ENCODE peak calls at places on chromosome 10, in four cellular contexts. G, W, V and O are unnamed samples.

GRCh38 chr10:14185501-14186045 is 145.2 kb downstream of the FRMD4A start:
- DNase-seq in V (peak; percentile 81), W (peak; percentile 64), G (no peak), O (no peak)

GRCh38 chr10:103592186-103593021 is 98.9 kb downstream of the NEURL1 start:
- DNase-seq in W (peak; percentile 55), V (peak; percentile 32), G (no peak), O (no peak)

GRCh38 chr10:101080933-101081546 is 19.3 kb downstream of the KAZALD1 start:
- DNase-seq in G (no peak), W (peak; percentile 79), V (peak; percentile 39), O (no peak)

GRCh38 chr10:115830260-115830970 is 442.6 kb downstream of the GFRA1 start:
- DNase-seq in V (peak; percentile 64), W (no peak), G (no peak), O (no peak)

GRCh38 chr10:115295213-115295805 is 202.1 kb downstream of the ATRNL1 start:
- DNase-seq in W (no peak), V (no peak), G (no peak), O (no peak)

GRCh38 chr10:97319671-97320479 is 804 bp downstream of the FRAT1 start:
- DNase-seq in W (peak; percentile 71), G (peak; percentile 31), V (no peak), O (peak; percentile 60)

GRCh38 chr10:67602268-67602950 is 93.6 kb downstream of the CTNNA3 start:
- DNase-seq in W (no peak), V (peak; percentile 83), G (no peak), O (no peak)

GRCh38 chr10:4353059-4353655 is 472.9 kb upstream of the AKR1E2 start:
- DNase-seq in G (no peak), W (no peak), V (peak; percentile 45), O (no peak)

GRCh38 chr10:5524721-5525531 is at the start of gene CALML3:
- DNase-seq in W (no peak), V (no peak), G (no peak), O (no peak)

GRCh38 chr10:70537398-70538194 is 59.0 kb downstream of the PALD1 start:
- DNase-seq in G (no peak), W (peak; percentile 53), V (no peak), O (no peak)

GRCh38 chr10:43235070-43235900 is 31.6 kb downstream of the RASGEF1A start:
- DNase-seq in G (peak; percentile 2), W (no peak), V (no peak), O (no peak)

GRCh38 chr10:12635127-12635541 is 285.8 kb downstream of the CAMK1D start:
- DNase-seq in V (no peak), G (no peak), W (no peak), O (no peak)

GRCh38 chr10:60707841-60708240 is 70.4 kb upstream of the CDK1 start:
- DNase-seq in V (no peak), W (no peak), G (no peak), O (no peak)

GRCh38 chr10:128180843-128181242 is 54.6 kb upstream of the MKI67 start:
- DNase-seq in W (no peak), G (no peak), V (no peak), O (no peak)

GRCh38 chr10:113303747-113304146 is 249.1 kb upstream of the HABP2 start:
- DNase-seq in W (no peak), G (no peak), V (peak; percentile 26), O (no peak)

GRCh38 chr10:28314211-28314610 is 11.3 kb upstream of the MPP7 start:
- DNase-seq in V (no peak), W (no peak), G (no peak), O (no peak)

GRCh38 chr10:15433850-15434537 is 62.9 kb upstream of the FAM171A1 start:
- DNase-seq in V (peak; percentile 68), G (peak; percentile 53), W (peak; percentile 70), O (no peak)

GRCh38 chr10:5684971-5685763 is 529 bp downstream of the TASOR2 start:
- DNase-seq in W (peak; percentile 83), G (peak; percentile 70), V (peak; percentile 77), O (peak; percentile 72)

GRCh38 chr10:96401036-96401435 is 42.2 kb upstream of the OPALIN start:
- DNase-seq in W (no peak), V (no peak), G (no peak), O (no peak)

GRCh38 chr10:92914478-92915066 is 66.3 kb downstream of the EXOC6 start:
- DNase-seq in V (peak; percentile 47), G (peak; percentile 40), W (peak; percentile 89), O (no peak)

GRCh38 chr10:66466622-66467021 is 459.2 kb upstream of the LRRTM3 start:
- DNase-seq in W (no peak), V (no peak), G (no peak), O (no peak)

GRCh38 chr10:5526691-5527331 is 2.0 kb downstream of the CALML3 start:
- DNase-seq in G (no peak), W (no peak), V (no peak), O (no peak)

GRCh38 chr10:53422223-53422888 is 649.8 kb upstream of the MBL2 start:
- DNase-seq in W (no peak), G (no peak), V (no peak), O (no peak)

GRCh38 chr10:128065881-128066534 is 60.2 kb downstream of the MKI67 start:
- DNase-seq in W (no peak), G (no peak), V (no peak), O (no peak)

GRCh38 chr10:63267414-63268138 is 134.4 kb downstream of the NRBF2 start:
- DNase-seq in V (peak; percentile 94), G (no peak), W (peak; percentile 65), O (no peak)

GRCh38 chr10:42790835-42791234 is 8.2 kb downstream of the BMS1 start:
- DNase-seq in G (no peak), V (no peak), W (no peak), O (no peak)

GRCh38 chr10:128268015-128268722 is 141.9 kb upstream of the MKI67 start:
- DNase-seq in G (no peak), V (peak; percentile 8), W (peak; percentile 89), O (no peak)

GRCh38 chr10:110632591-110633215 is 11.4 kb upstream of the RBM20 start:
- DNase-seq in V (no peak), G (no peak), W (no peak), O (no peak)

GRCh38 chr10:100993986-100994708 is 5.5 kb upstream of the LZTS2 start:
- DNase-seq in V (peak; percentile 55), G (no peak), W (peak; percentile 48), O (no peak)

GRCh38 chr10:119029613-119030420 is at the start of gene NANOS1:
- DNase-seq in V (no peak), W (peak; percentile 58), G (no peak), O (no peak)

GRCh38 chr10:119031496-119032059 is 2.1 kb downstream of the NANOS1 start:
- DNase-seq in V (peak; percentile 74), G (no peak), W (no peak), O (no peak)

GRCh38 chr10:119030421-119031250 is 1.1 kb downstream of the NANOS1 start:
- DNase-seq in G (no peak), W (peak; percentile 72), V (peak; percentile 55), O (peak; percentile 25)

GRCh38 chr10:119026301-119027110 is 3.0 kb upstream of the NANOS1 start:
- DNase-seq in V (peak; percentile 19), W (no peak), G (no peak), O (no peak)

DNA sequence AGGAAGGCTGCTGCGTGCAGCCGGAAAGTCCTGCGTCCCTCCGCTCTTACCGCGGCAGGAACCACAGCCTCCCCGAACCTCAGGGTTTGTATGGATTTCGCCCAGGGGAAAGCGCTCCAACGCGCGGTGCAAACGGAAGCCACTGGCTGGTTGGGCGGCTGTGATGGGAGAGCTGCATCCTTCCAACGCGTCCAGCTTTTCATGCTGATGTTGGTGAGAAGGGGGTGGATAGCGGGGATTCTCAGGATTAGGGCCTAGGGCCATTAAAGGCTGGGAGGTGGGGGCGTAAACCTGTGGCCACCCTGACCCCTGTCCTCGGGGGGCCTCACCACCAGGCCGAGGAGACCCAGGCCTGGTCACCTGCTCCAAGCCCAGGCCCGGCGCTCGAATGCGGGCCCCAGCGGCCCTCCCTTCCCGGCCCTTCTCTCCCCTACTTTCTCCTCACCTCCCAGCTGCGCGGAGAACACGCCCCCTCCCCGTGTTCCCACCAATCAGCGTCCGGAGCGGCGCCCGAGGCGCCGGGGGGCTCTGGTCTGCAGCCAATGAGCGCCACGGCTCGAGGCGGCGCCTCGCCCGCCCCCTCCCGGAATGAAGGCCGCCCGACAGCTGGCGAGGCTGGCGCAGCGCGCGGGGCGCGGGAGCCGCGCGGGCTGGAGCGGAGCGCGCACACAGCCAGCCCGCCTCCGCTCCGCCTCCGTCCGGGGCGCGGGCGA is 458 bp upstream of the NANOS1 start:
- DNase-seq in V (peak; percentile 81), W (peak; percentile 92), G (peak; percentile 81), O (peak; percentile 92)
- TF ChIP-seq CTCF in V (no peak), W (no peak), G (no peak), O (no peak)

DNA sequence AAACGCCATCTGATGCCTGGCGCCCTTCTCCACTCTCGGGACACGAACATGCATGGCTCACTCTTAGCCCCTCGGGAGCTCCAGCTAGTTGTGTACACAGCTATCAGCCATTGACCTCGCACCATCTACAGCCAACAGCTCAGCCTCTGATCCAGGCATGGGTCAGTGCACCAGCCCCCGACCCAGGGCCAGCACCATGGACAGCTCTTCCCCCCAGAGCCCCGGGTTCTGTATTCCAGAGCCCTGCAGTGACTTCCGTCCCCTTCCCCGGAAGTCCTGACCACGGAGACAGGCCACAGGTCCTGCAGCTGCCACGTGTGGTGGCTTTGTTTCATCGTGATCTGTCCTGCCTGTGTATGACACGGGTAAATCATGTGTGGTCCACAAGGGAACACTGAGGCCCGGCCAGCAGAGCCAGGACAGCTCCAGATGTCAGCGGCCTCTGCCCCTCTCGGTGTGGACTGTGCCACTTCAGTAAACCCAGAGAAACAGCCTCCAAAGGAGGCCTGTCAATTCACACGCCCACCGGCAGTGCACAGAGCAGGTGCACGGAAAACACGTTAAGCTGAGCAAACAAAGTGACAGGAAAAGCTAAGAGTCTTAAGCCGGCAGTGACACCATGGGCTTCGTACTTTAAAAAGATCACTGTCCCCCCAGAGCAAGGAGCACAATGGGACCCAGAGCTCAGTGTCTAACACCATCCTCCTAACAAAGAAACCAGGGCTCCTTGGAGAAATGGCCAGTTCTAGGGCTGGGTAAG is 13.0 kb downstream of the STK32C start:
- DNase-seq in W (peak; percentile 69), V (no peak), G (no peak), O (no peak)
- H3K4me1 ChIP-seq in W (no peaks in the 10 kb centered on the region), V (no peaks in the 10 kb centered on the region), G (no peaks in the 10 kb centered on the region), O (peaks cover 10% of the 10 kb centered on the region)

GRCh38 chr10:33228426-33228825 is 106.0 kb downstream of the NRP1 start:
- DNase-seq in V (no peak), G (no peak), W (no peak), O (no peak)
- TF ChIP-seq CTCF in V (no peak), G (no peak), W (no peak), O (no peak)

DNA sequence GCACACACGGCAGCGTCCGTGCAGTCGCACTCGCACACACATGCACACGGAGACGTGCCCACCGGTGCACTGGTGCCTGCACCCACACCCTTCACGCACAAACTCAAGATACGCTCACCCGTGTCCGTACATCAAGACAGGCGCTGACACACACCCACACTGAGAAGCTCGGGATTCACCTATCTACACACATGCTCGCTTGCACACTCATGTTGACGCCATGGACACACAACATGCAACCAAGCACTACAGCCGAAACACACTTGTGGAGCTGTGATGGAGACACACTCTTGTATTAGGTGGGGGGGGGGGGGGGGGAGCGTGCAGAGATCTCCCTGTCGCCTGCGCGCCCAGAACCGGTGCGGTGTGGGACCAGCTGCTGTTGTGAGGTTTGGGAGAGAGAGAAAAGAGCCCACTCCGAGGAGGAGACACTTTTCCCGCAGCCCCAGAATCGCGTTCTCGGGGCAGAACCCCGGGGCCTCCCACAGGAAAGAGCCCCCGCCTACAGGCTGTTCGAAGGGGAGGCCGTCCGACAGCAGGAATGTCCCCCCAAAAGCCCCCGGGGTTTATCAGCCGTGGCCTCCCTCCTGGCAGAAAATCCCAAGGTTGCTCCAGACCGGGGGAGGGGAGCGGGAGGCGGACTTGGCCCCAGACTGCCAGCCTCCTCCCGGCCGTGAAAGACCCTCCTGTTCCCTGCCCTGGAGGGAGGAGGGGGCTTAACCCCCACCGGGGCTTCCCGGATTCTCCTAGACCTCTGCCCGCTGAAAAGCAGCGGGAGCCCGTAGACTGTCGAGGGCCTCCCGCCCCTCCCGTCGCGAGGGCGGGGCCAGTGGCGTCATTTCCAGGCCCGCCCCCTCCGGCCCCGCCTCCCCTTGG is 466 bp upstream of the NFKB2 start:
- DNase-seq in W (peak; percentile 90), V (peak; percentile 74), G (peak; percentile 94), O (peak; percentile 90)
- H3K4me1 ChIP-seq in W (peaks cover 2% of the 10 kb centered on the region), V (peaks cover 4% of the 10 kb centered on the region), G (peaks cover 11% of the 10 kb centered on the region), O (peaks cover 44% of the 10 kb centered on the region)